ENCODE peak calls at places on chromosomes 13 and 19, in five cellular contexts. G, U, Z, N and W are unnamed samples.

GRCh38 chr13:71285700-71286099 is 581.3 kb downstream of the DACH1 start:
- DNase-seq in G (no peak), U (no peak), Z (no peak), N (no peak), W (peak)

GRCh38 chr13:96636310-96636709 is 358.0 kb downstream of the OXGR1 start:
- DNase-seq in G (no peak), U (no peak), Z (no peak), N (no peak), W (no peak)

GRCh38 chr13:21176195-21176981 is at the start of the genes MRPL57 and SKA3:
- DNase-seq in G (peak), U (peak), Z (peak), N (peak), W (peak)

GRCh38 chr13:28678809-28679208 is 19.9 kb downstream of the POMP start:
- DNase-seq in G (no peak), U (no peak), Z (no peak), N (no peak), W (no peak)

GRCh38 chr13:29081036-29081435 is 260.9 kb downstream of the MTUS2 start:
- DNase-seq in G (no peak), U (no peak), Z (no peak), N (no peak), W (no peak)

GRCh38 chr13:53201454-53202225 is 173.0 kb downstream of the OLFM4 start:
- DNase-seq in G (no peak), U (no peak), Z (no peak), N (no peak), W (no peak)

GRCh38 chr19:55304279-55304978 is 20.6 kb downstream of the BRSK1 start:
- DNase-seq in G (peak), U (peak), Z (no peak), N (no peak), W (peak)

GRCh38 chr13:23461544-23461943 is 28.0 kb upstream of the SACS start:
- DNase-seq in G (no peak), U (no peak), Z (no peak), N (no peak), W (no peak)

GRCh38 chr13:40665061-40665753 is 1.2 kb downstream of the FOXO1 start:
- DNase-seq in G (peak), U (no peak), Z (no peak), N (peak), W (peak)

GRCh38 chr13:49539313-49539712 is 43.6 kb downstream of the PHF11 start:
- DNase-seq in G (no peak), U (no peak), Z (no peak), N (peak), W (no peak)

GRCh38 chr19:17390665-17391370 is 3.2 kb downstream of the CCDC194 start:
- DNase-seq in G (peak), U (peak), Z (peak), N (peak), W (peak)

GRCh38 chr19:18606281-18607221 is at the start of gene CRLF1:
- DNase-seq in G (peak), U (no peak), Z (no peak), N (no peak), W (no peak)

GRCh38 chr19:40982594-40983101 is 8.4 kb upstream of the CYP2B6 start:
- DNase-seq in G (no peak), U (no peak), Z (no peak), N (no peak), W (no peak)

GRCh38 chr19:39363909-39364457 is 21.8 kb downstream of the SAMD4B start:
- DNase-seq in G (no peak), U (peak), Z (peak), N (peak), W (peak)

GRCh38 chr13:81745391-81745790 is 1404.5 kb upstream of the SPRY2 start:
- DNase-seq in G (no peak), U (no peak), Z (no peak), N (no peak), W (no peak)

GRCh38 chr19:6676288-6676687 is 6.3 kb upstream of the TNFSF14 start:
- DNase-seq in G (no peak), U (no peak), Z (no peak), N (no peak), W (no peak)

GRCh38 chr19:41299046-41299754 is 10.8 kb upstream of the CCDC97 start:
- DNase-seq in G (no peak), U (peak), Z (peak), N (no peak), W (no peak)

GRCh38 chr13:51246411-51247298 is 24.5 kb downstream of the FAM124A start:
- DNase-seq in G (no peak), U (no peak), Z (no peak), N (no peak), W (no peak)

GRCh38 chr19:3387645-3388589 is 21.5 kb downstream of the NFIC start:
- DNase-seq in G (no peak), U (peak), Z (peak), N (peak), W (no peak)

GRCh38 chr19:55387736-55388497 is 2.2 kb downstream of the RPL28 start:
- DNase-seq in G (no peak), U (no peak), Z (no peak), N (no peak), W (no peak)

GRCh38 chr19:39317476-39317875 is 3.2 kb downstream of the LRFN1 start:
- DNase-seq in G (no peak), U (no peak), Z (no peak), N (no peak), W (no peak)

GRCh38 chr19:17963936-17964691 is 2.8 kb upstream of the KCNN1 start:
- DNase-seq in G (peak), U (no peak), Z (no peak), N (no peak), W (no peak)

GRCh38 chr13:41568990-41569387 is 111.6 kb downstream of the RGCC start:
- DNase-seq in G (no peak), U (no peak), Z (no peak), N (no peak), W (no peak)

GRCh38 chr13:40220299-40220935 is 446.0 kb downstream of the FOXO1 start:
- DNase-seq in G (no peak), U (no peak), Z (no peak), N (no peak), W (no peak)

GRCh38 chr19:33273881-33274662 is 28.3 kb downstream of the CEBPA start:
- DNase-seq in G (no peak), U (peak), Z (no peak), N (peak), W (no peak)

GRCh38 chr19:45469132-45469834 is 1.5 kb downstream of the FOSB start:
- DNase-seq in G (peak), U (peak), Z (peak), N (peak), W (peak)
- TF ChIP-seq POLR2A in G (peak), U (peak), Z (no peak), N (peak), W (peak)

GRCh38 chr19:23255700-23256099 is 5.5 kb upstream of the ZNF724 start:
- DNase-seq in G (no peak), U (no peak), Z (no peak), N (no peak), W (no peak)

GRCh38 chr19:23254141-23254910 is 4.1 kb upstream of the ZNF724 start:
- DNase-seq in G (no peak), U (no peak), Z (no peak), N (no peak), W (no peak)

GRCh38 chr19:23249911-23250649 is at the start of gene ZNF724:
- DNase-seq in G (peak), U (peak), Z (peak), N (peak), W (peak)
- TF ChIP-seq POLR2A in G (peak), U (peak), Z (no peak), N (no peak), W (peak)

GRCh38 chr13:34152996-34153395 is 335.0 kb downstream of the RFC3 start:
- DNase-seq in G (no peak), U (no peak), Z (no peak), N (no peak), W (no peak)

GRCh38 chr13:34159946-34160345 is 342.0 kb downstream of the RFC3 start:
- DNase-seq in G (no peak), U (no peak), Z (no peak), N (no peak), W (no peak)

GRCh38 chr13:34153428-34154180 is 335.7 kb downstream of the RFC3 start:
- DNase-seq in G (no peak), U (no peak), Z (no peak), N (no peak), W (no peak)

GRCh38 chr13:34155931-34156607 is 338.1 kb downstream of the RFC3 start:
- DNase-seq in G (no peak), U (no peak), Z (no peak), N (no peak), W (no peak)

DNA sequence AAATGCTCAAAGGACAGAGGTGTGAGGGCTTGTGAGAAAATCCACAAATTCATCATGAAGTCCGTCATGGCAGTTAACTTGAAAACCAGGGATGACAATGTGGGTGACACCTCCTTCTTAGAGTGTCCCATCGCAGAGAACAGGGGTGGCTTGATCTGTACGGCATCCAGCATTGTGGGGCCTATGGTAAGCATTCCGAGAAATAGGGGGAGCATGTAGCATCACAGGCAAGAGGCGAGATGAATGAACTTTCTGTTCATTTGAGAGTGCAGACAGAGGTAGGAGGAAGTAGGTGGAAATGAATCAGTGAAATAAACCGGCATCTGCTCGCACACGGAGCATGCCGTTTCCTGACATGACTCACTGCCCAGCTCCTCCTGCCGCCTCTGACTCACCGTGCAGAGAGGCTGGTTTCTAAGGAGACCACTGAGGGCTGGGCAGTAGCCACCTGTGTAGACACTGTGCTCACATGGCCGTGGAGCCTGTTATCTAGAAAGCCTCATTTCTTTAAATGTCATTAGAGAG is 339.0 kb downstream of the RFC3 start:
- DNase-seq in G (no peak), U (peak), Z (peak), N (peak), W (peak)
- TF ChIP-seq POLR2A in G (no peak), U (no peak), Z (no peak), N (no peak), W (no peak)

DNA sequence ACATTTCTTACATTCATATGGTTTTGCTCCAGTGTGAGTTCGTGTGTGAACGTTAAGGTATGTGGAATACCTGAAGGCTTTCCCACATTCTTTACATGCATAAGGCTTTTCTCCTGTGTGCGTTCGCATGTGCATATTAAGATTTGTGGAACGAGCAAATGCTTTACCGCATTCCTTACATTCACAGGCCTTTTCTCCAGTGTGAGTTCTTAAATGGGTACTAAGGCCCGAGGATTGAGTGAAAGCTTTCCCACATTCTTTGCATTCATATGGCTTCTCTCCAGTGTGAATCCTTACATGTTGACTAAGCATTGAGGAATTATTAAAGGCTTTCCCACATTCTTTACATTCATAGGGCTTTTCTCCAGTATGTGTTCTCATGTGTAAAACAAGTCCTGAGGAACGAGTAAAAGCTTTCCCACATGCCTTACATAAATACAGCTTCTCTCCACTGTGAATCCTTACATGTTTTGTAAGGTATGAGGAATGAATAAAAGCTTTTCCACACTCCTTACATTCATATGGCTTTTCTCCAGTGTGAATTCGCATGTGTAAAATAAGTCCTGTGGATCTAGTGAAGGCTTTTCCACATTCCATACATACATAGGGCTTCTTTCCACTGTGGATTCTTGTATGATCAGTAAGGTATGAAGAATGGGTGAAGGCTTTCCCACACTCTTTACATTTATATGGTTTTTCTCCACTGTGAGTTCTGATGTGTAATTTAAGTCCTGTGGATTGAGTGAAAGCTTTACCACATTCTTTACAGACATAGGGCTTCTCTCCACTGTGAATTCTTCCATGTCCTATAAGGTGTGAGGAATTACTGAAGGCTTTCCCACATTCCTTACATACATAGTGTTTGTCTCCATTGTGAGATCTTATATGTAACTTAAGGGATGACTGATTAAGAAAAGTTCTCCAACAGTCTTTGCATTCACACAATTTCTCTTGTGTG is 10.7 kb downstream of the ZNF846 start:
- DNase-seq in G (no peak), U (no peak), Z (no peak), N (no peak), W (no peak)
- TF ChIP-seq POLR2A in G (no peak), U (no peak), Z (no peak), N (no peak), W (no peak)